ENCODE peak calls at places on chromosomes 6 and 20, in nine cellular contexts. M is heart right ventricle; U is fibroblast of the conjunctiva; P is GM12865; E is HFF-Myc; A is activated CD4-positive, alpha-beta T cell treated with anti-CD3 and anti-CD28 coated beads, Interleukin-2, amount 50 U/mL, for 24 hours; D is OCI-M1; Q is Daoy; S is Caco-2. X is an unnamed sample.

GRCh38 chr6:123448306-123448884 is 188.4 kb downstream of the TRDN start:
- DNase-seq in Q (no peak), P (no peak), M (no peak), A (no peak), U (no peak), S (no peak), D (no peak), E (no peak), X (no peak)

GRCh38 chr6:71079707-71080106 is 122.8 kb upstream of the B3GAT2 start:
- DNase-seq in E (no peak), U (no peak), D (no peak), A (no peak), P (no peak), S (no peak), Q (peak), M (no peak), X (no peak)

GRCh38 chr6:112253842-112254816 is at the start of gene LAMA4:
- DNase-seq in P (no peak), S (peak), E (no peak), D (no peak), A (no peak), U (peak), M (peak), Q (peak), X (peak)

GRCh38 chr6:27867051-27867940 is 44.9 kb downstream of the OR2B2 start:
- DNase-seq in A (peak), E (no peak), Q (peak), P (peak), U (peak), D (peak), S (peak), M (peak), X (peak)

GRCh38 chr6:110075406-110075805 is 97.3 kb downstream of the GPR6 start:
- DNase-seq in D (no peak), U (no peak), P (no peak), E (no peak), A (no peak), S (no peak), Q (no peak), M (no peak), X (no peak)

GRCh38 chr20:64065973-64066341 is 3.0 kb downstream of the TCEA2 start:
- DNase-seq in A (no peak), Q (peak), P (peak), E (peak), D (peak), S (no peak), U (no peak), M (no peak), X (peak)

GRCh38 chr20:14885661-14886060 is 548.2 kb upstream of the FLRT3 start:
- DNase-seq in D (no peak), S (no peak), A (no peak), E (no peak), P (no peak), Q (no peak), M (no peak), U (no peak), X (no peak)

GRCh38 chr6:108744244-108744972 is 103.8 kb upstream of the ARMC2 start:
- DNase-seq in M (no peak), U (no peak), S (no peak), A (no peak), P (no peak), Q (no peak), E (no peak), D (no peak), X (no peak)

GRCh38 chr20:36102809-36103596 is 51.5 kb upstream of the EPB41L1 start:
- DNase-seq in A (no peak), S (no peak), E (no peak), U (no peak), P (no peak), Q (peak), M (no peak), D (peak), X (no peak)

GRCh38 chr6:25138024-25138696 is 141.0 kb upstream of the CARMIL1 start:
- DNase-seq in U (peak), D (peak), S (no peak), A (peak), M (peak), E (peak), Q (peak), P (peak), X (no peak)

GRCh38 chr20:60966031-60966430 is 286.0 kb upstream of the CDH4 start:
- DNase-seq in P (no peak), D (no peak), A (no peak), Q (no peak), E (no peak), S (no peak), M (no peak), U (no peak), X (no peak)

GRCh38 chr6:4607026-4607704 is 169.0 kb upstream of the CDYL start:
- DNase-seq in P (peak), Q (peak), E (peak), D (peak), S (no peak), A (no peak), U (peak), M (no peak), X (no peak)

GRCh38 chr6:43717822-43718221 is 30.2 kb upstream of the MRPS18A start:
- DNase-seq in Q (no peak), D (no peak), U (no peak), M (peak), S (no peak), P (no peak), E (no peak), A (no peak), X (no peak)

GRCh38 chr6:156310701-156311100 is 466.5 kb upstream of the ARID1B start:
- DNase-seq in A (no peak), E (no peak), S (no peak), M (no peak), D (no peak), Q (no peak), P (no peak), U (no peak), X (no peak)

GRCh38 chr6:170132011-170132521 is 158.8 kb downstream of the DLL1 start:
- DNase-seq in P (no peak), M (no peak), U (no peak), D (no peak), E (no peak), A (no peak), Q (no peak), S (no peak), X (no peak)

GRCh38 chr20:41079066-41079465 is 50.4 kb downstream of the TOP1 start:
- DNase-seq in Q (no peak), U (no peak), M (no peak), A (no peak), D (no peak), S (no peak), E (no peak), P (no peak), X (no peak)

X was measured in H9.